ENCODE peak calls at places on chromosomes 5 and 9, in four cellular contexts. One of them, this sample, is unnamed.

GRCh38 chr5:139816566-139816965 is 21.0 kb downstream of the PSD2 start:
- DNase-seq in mucosa of descending colon: no peak
- DNase-seq in right lobe of liver: no peak
- DNase-seq in ovary: no peak
- DNase-seq in this sample: no peak

GRCh38 chr9:76004526-76004925 is 114.1 kb downstream of the PCSK5 start:
- DNase-seq in mucosa of descending colon: no peak
- DNase-seq in right lobe of liver: no peak
- DNase-seq in ovary: no peak
- DNase-seq in this sample: no peak

GRCh38 chr5:104817127-104817526 is 1254.5 kb upstream of the NUDT12 start:
- DNase-seq in mucosa of descending colon: no peak
- DNase-seq in right lobe of liver: no peak
- DNase-seq in ovary: no peak
- DNase-seq in this sample: no peak

GRCh38 chr5:157548513-157549282 is 26.9 kb downstream of the ADAM19 start:
- DNase-seq in mucosa of descending colon: no peak
- DNase-seq in right lobe of liver: peak; percentile 75
- DNase-seq in ovary: no peak
- DNase-seq in this sample: no peak

GRCh38 chr9:35237303-35237702 is 75.5 kb downstream of the UNC13B start:
- DNase-seq in mucosa of descending colon: peak; percentile 51
- DNase-seq in right lobe of liver: no peak
- DNase-seq in ovary: no peak
- DNase-seq in this sample: no peak

GRCh38 chr5:134590992-134591659 is 41.5 kb downstream of the SAR1B start:
- DNase-seq in mucosa of descending colon: peak; percentile 83
- DNase-seq in right lobe of liver: no peak
- DNase-seq in ovary: no peak
- DNase-seq in this sample: no peak

GRCh38 chr5:151612689-151613427 is 21.7 kb upstream of the FAT2 start:
- DNase-seq in mucosa of descending colon: no peak
- DNase-seq in right lobe of liver: no peak
- DNase-seq in ovary: no peak
- DNase-seq in this sample: no peak

GRCh38 chr9:109225629-109226028 is 58.6 kb upstream of the FRRS1L start:
- DNase-seq in mucosa of descending colon: no peak
- DNase-seq in right lobe of liver: no peak
- DNase-seq in ovary: no peak
- DNase-seq in this sample: no peak

GRCh38 chr5:32833127-32833526 is 122.0 kb downstream of the NPR3 start:
- DNase-seq in mucosa of descending colon: no peak
- DNase-seq in right lobe of liver: no peak
- DNase-seq in ovary: no peak
- DNase-seq in this sample: no peak

GRCh38 chr5:88183255-88183654 is 85.4 kb downstream of the TMEM161B start:
- DNase-seq in mucosa of descending colon: no peak
- DNase-seq in right lobe of liver: no peak
- DNase-seq in ovary: no peak
- DNase-seq in this sample: no peak

GRCh38 chr5:10046681-10047080 is 203.0 kb downstream of the ATPSCKMT start:
- DNase-seq in mucosa of descending colon: no peak
- DNase-seq in right lobe of liver: no peak
- DNase-seq in ovary: no peak
- DNase-seq in this sample: no peak

GRCh38 chr5:52859619-52860018 is 71.9 kb downstream of the ITGA1 start:
- DNase-seq in mucosa of descending colon: no peak
- DNase-seq in right lobe of liver: no peak
- DNase-seq in ovary: no peak
- DNase-seq in this sample: no peak

GRCh38 chr5:124628251-124628650 is 118.2 kb downstream of the ZNF608 start:
- DNase-seq in mucosa of descending colon: no peak
- DNase-seq in right lobe of liver: no peak
- DNase-seq in ovary: no peak
- DNase-seq in this sample: no peak

GRCh38 chr5:68745459-68745858 is 348.4 kb upstream of the SLC30A5 start:
- DNase-seq in mucosa of descending colon: peak; percentile 6
- DNase-seq in right lobe of liver: peak; percentile 70
- DNase-seq in ovary: no peak
- DNase-seq in this sample: no peak

GRCh38 chr5:132776077-132776931 is 735 bp downstream of the SEPTIN8 start:
- DNase-seq in mucosa of descending colon: peak; percentile 40
- DNase-seq in right lobe of liver: no peak
- DNase-seq in ovary: peak; percentile 26
- DNase-seq in this sample: peak; percentile 48

GRCh38 chr9:4585135-4585534 is 77.0 kb upstream of the PLPP6 start:
- DNase-seq in mucosa of descending colon: no peak
- DNase-seq in right lobe of liver: peak; percentile 56
- DNase-seq in ovary: no peak
- DNase-seq in this sample: no peak

GRCh38 chr9:32742296-32742695 is 41.0 kb upstream of the TMEM215 start:
- DNase-seq in mucosa of descending colon: no peak
- DNase-seq in right lobe of liver: no peak
- DNase-seq in ovary: no peak
- DNase-seq in this sample: no peak

GRCh38 chr5:122101636-122102285 is 23.7 kb upstream of the LOX start:
- DNase-seq in mucosa of descending colon: peak; percentile 14
- DNase-seq in right lobe of liver: no peak
- DNase-seq in ovary: no peak
- DNase-seq in this sample: no peak

GRCh38 chr9:462611-463010 is 247.9 kb downstream of the DOCK8 start:
- DNase-seq in mucosa of descending colon: no peak
- DNase-seq in right lobe of liver: no peak
- DNase-seq in ovary: no peak
- DNase-seq in this sample: no peak

GRCh38 chr5:156186760-156187159 is 140.2 kb upstream of the SGCD start:
- DNase-seq in mucosa of descending colon: no peak
- DNase-seq in right lobe of liver: no peak
- DNase-seq in ovary: no peak
- DNase-seq in this sample: no peak

GRCh38 chr5:150606476-150606875 is 34.0 kb upstream of the SYNPO start:
- DNase-seq in mucosa of descending colon: no peak
- DNase-seq in right lobe of liver: no peak
- DNase-seq in ovary: no peak
- DNase-seq in this sample: no peak

GRCh38 chr5:65121880-65122436 is 353.2 kb downstream of the CWC27 start:
- DNase-seq in mucosa of descending colon: no peak
- DNase-seq in right lobe of liver: no peak
- DNase-seq in ovary: no peak
- DNase-seq in this sample: no peak

GRCh38 chr5:31095796-31096195 is 97.7 kb upstream of the CDH6 start:
- DNase-seq in mucosa of descending colon: no peak
- DNase-seq in right lobe of liver: no peak
- DNase-seq in ovary: no peak
- DNase-seq in this sample: no peak

GRCh38 chr5:150059623-150060022 is 26.7 kb downstream of the CSF1R start:
- DNase-seq in mucosa of descending colon: no peak
- DNase-seq in right lobe of liver: no peak
- DNase-seq in ovary: no peak
- DNase-seq in this sample: no peak

GRCh38 chr9:34079181-34079580 is 30.5 kb upstream of the UBAP2 start:
- DNase-seq in mucosa of descending colon: no peak
- DNase-seq in right lobe of liver: no peak
- DNase-seq in ovary: no peak
- DNase-seq in this sample: no peak

GRCh38 chr9:96667363-96667728 is 12.2 kb upstream of the PRXL2C start:
- DNase-seq in mucosa of descending colon: no peak
- DNase-seq in right lobe of liver: no peak
- DNase-seq in ovary: no peak
- DNase-seq in this sample: no peak

GRCh38 chr5:169020102-169020501 is 280.8 kb downstream of the SLIT3 start:
- DNase-seq in mucosa of descending colon: peak; percentile 27
- DNase-seq in right lobe of liver: no peak
- DNase-seq in ovary: no peak
- DNase-seq in this sample: no peak

GRCh38 chr9:19087601-19088000 is 15.1 kb downstream of the HAUS6 start:
- DNase-seq in mucosa of descending colon: no peak
- DNase-seq in right lobe of liver: no peak
- DNase-seq in ovary: peak; percentile 77
- DNase-seq in this sample: no peak

GRCh38 chr5:64210866-64211265 is 45.2 kb downstream of the RNF180 start:
- DNase-seq in mucosa of descending colon: no peak
- DNase-seq in right lobe of liver: no peak
- DNase-seq in ovary: no peak
- DNase-seq in this sample: no peak

GRCh38 chr9:117825609-117826347 is 121.6 kb downstream of the TLR4 start:
- DNase-seq in mucosa of descending colon: peak; percentile 10
- DNase-seq in right lobe of liver: no peak
- DNase-seq in ovary: no peak
- DNase-seq in this sample: peak; percentile 3

GRCh38 chr5:17143335-17143734 is 74.1 kb upstream of the BASP1 start:
- DNase-seq in mucosa of descending colon: peak; percentile 61
- DNase-seq in right lobe of liver: no peak
- DNase-seq in ovary: no peak
- DNase-seq in this sample: no peak

GRCh38 chr9:19988281-19988680 is 199.4 kb upstream of the SLC24A2 start:
- DNase-seq in mucosa of descending colon: no peak
- DNase-seq in right lobe of liver: no peak
- DNase-seq in ovary: no peak
- DNase-seq in this sample: no peak

GRCh38 chr9:35158501-35159280 is 3.1 kb upstream of the UNC13B start:
- DNase-seq in mucosa of descending colon: no peak
- DNase-seq in right lobe of liver: no peak
- DNase-seq in ovary: no peak
- DNase-seq in this sample: no peak

DNA sequence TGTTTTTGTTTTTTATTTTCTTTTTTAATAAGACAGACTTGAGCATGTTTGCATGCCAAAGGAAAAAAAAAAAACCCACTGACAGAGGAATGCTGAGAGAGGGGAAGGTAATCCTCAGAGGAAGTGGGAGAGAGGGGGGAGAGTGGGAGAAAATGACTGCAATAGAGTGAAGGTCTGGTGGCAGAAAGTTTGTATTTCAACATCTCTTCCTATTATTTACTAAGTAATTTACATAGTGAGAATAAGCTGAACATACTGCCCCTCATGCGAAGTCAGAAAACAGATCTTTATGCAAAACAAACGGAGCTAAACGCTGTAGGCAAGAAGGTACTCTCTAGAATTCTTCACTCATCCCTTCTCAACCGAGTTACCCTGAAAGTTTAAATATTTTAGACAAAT is 45.0 kb downstream of the ELL2 start:
- DNase-seq in mucosa of descending colon: no peak
- DNase-seq in right lobe of liver: no peak
- DNase-seq in ovary: no peak
- DNase-seq in this sample: no peak
- H3K4me1 ChIP-seq in mucosa of descending colon: peaks cover 13% of the 10 kb centered on the region
- H3K4me1 ChIP-seq in right lobe of liver: no peaks in the 10 kb centered on the region
- H3K4me1 ChIP-seq in ovary: peaks cover 6% of the 10 kb centered on the region
- H3K4me1 ChIP-seq in this sample: no peaks in the 10 kb centered on the region

GRCh38 chr5:39193553-39194465 is 25.6 kb downstream of the FYB1 start:
- DNase-seq in mucosa of descending colon: no peak
- DNase-seq in right lobe of liver: no peak
- DNase-seq in ovary: no peak
- DNase-seq in this sample: no peak

GRCh38 chr5:39191216-39191615 is 28.1 kb downstream of the FYB1 start:
- DNase-seq in mucosa of descending colon: no peak
- DNase-seq in right lobe of liver: no peak
- DNase-seq in ovary: no peak
- DNase-seq in this sample: no peak

GRCh38 chr5:39194466-39195136 is 24.8 kb downstream of the FYB1 start:
- DNase-seq in mucosa of descending colon: no peak
- DNase-seq in right lobe of liver: no peak
- DNase-seq in ovary: no peak
- DNase-seq in this sample: no peak

GRCh38 chr5:39190311-39191102 is 28.9 kb downstream of the FYB1 start:
- DNase-seq in mucosa of descending colon: no peak
- DNase-seq in right lobe of liver: no peak
- DNase-seq in ovary: no peak
- DNase-seq in this sample: no peak

DNA sequence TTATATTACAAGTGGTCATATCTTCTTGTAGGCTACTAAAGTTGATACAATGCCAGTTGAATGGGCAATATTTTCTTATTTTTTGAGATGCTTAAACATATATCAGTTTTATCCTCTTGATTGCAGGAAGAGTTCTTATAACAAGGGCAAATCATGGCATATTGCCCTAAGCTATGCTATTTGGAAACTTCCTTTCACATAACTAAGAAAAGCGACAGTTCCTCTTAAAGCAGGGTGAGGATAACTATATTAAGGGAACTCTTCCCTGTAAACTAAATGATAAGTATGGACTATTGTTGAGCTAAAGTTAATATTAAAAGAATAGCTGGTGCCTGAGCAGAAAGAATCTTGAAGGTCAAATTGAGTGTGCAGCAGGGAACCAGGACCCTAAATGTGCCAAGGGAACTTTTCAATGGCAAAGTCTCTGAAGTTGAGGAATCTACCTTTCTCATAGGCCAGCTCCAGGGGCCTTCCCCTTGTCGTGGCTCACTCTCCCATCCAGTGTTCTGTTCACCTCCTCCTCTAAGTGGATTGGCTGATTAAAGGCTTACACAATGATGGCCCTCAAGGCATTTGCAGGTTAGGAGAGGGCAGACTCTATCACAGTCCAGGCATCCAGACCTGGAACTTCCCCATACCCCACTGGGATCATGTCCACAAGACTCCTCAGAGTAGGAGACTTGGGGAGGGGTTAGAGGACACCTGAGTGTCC is 26.8 kb downstream of the FYB1 start:
- DNase-seq in mucosa of descending colon: no peak
- DNase-seq in right lobe of liver: no peak
- DNase-seq in ovary: no peak
- DNase-seq in this sample: no peak
- H3K4me1 ChIP-seq in mucosa of descending colon: no peaks in the 10 kb centered on the region
- H3K4me1 ChIP-seq in right lobe of liver: no peaks in the 10 kb centered on the region
- H3K4me1 ChIP-seq in ovary: no peaks in the 10 kb centered on the region
- H3K4me1 ChIP-seq in this sample: no peaks in the 10 kb centered on the region

DNA sequence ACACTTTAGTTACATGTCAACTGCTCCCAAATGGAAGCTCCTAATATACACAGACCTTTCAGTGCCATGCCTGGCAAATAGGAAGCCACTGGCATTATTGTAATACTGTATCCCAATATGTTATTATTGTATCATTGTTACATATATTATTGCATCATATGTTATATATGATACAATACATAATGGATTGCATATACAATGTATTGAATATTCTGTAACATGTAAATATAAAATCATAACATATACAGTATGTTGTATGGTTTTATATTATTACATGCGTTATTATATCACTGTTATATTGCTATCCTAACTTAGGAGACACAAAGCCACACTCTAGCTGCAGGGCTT is 38.5 kb downstream of the RAPGEF1 start:
- DNase-seq in mucosa of descending colon: no peak
- DNase-seq in right lobe of liver: no peak
- DNase-seq in ovary: no peak
- DNase-seq in this sample: no peak
- H3K4me1 ChIP-seq in mucosa of descending colon: peaks cover 34% of the 10 kb centered on the region
- H3K4me1 ChIP-seq in right lobe of liver: no peaks in the 10 kb centered on the region
- H3K4me1 ChIP-seq in ovary: peaks cover 9% of the 10 kb centered on the region
- H3K4me1 ChIP-seq in this sample: peaks cover 18% of the 10 kb centered on the region

GRCh38 chr5:1103093-1103492 is 8.8 kb downstream of the SLC12A7 start:
- DNase-seq in mucosa of descending colon: no peak
- DNase-seq in right lobe of liver: no peak
- DNase-seq in ovary: no peak
- DNase-seq in this sample: no peak
- H3K4me1 ChIP-seq in mucosa of descending colon: peaks cover 59% of the 10 kb centered on the region
- H3K4me1 ChIP-seq in right lobe of liver: no peaks in the 10 kb centered on the region
- H3K4me1 ChIP-seq in ovary: peaks cover 15% of the 10 kb centered on the region
- H3K4me1 ChIP-seq in this sample: peaks cover 95% of the 10 kb centered on the region

GRCh38 chr5:60493372-60493771 is 206.6 kb downstream of the DEPDC1B start:
- DNase-seq in mucosa of descending colon: no peak
- DNase-seq in right lobe of liver: no peak
- DNase-seq in ovary: no peak
- DNase-seq in this sample: no peak
- H3K4me1 ChIP-seq in mucosa of descending colon: no peaks in the 10 kb centered on the region
- H3K4me1 ChIP-seq in right lobe of liver: no peaks in the 10 kb centered on the region
- H3K4me1 ChIP-seq in ovary: no peaks in the 10 kb centered on the region
- H3K4me1 ChIP-seq in this sample: no peaks in the 10 kb centered on the region

This sample was measured in heart right ventricle.